ENCODE peak calls at places on chromosome 11, in five cellular contexts. V is left lung, T is fibroblast of mammary gland, O is astrocyte of the spinal cord, G is WTC11. Y is an unnamed sample.

GRCh38 chr11:11979487-11980117 is 28.8 kb downstream of the DKK3 start:
- DNase-seq in V (no peak), T (peak), O (peak), G (no peak), Y (peak)

GRCh38 chr11:13277719-13278619 is at the start of gene BMAL1:
- DNase-seq in V (peak), T (no peak), O (peak), G (peak), Y (no peak)

GRCh38 chr11:128686745-128687177 is 7.1 kb upstream of the FLI1 start:
- DNase-seq in V (peak), T (peak), O (peak), G (peak), Y (peak)

GRCh38 chr11:76700177-76701100 is 29.9 kb upstream of the LRRC32 start:
- DNase-seq in V (no peak), T (peak), O (peak), G (no peak), Y (peak)

GRCh38 chr11:62402226-62402625 is 16.6 kb upstream of the SCGB1A1 start:
- DNase-seq in V (peak), T (peak), O (no peak), G (no peak), Y (no peak)

GRCh38 chr11:29025001-29025400 is 916.8 kb downstream of the METTL15 start:
- DNase-seq in V (no peak), T (no peak), O (peak), G (no peak), Y (peak)

GRCh38 chr11:46229250-46229649 is 48.2 kb upstream of the CREB3L1 start:
- DNase-seq in V (no peak), T (no peak), O (no peak), G (no peak), Y (no peak)

GRCh38 chr11:16764888-16765287 is 26.4 kb downstream of the C11orf58 start:
- DNase-seq in V (no peak), T (no peak), O (no peak), G (no peak), Y (no peak)

GRCh38 chr11:46121724-46122477 is 647 bp upstream of the PHF21A start:
- DNase-seq in V (peak), T (peak), O (peak), G (peak), Y (peak)

GRCh38 chr11:68269414-68270081 is 2.2 kb downstream of the C11orf24 start:
- DNase-seq in V (no peak), T (peak), O (peak), G (no peak), Y (peak)

GRCh38 chr11:12724301-12725046 is 50.3 kb downstream of the TEAD1 start:
- DNase-seq in V (peak), T (peak), O (peak), G (peak), Y (peak)

GRCh38 chr11:126891556-126892217 is 108.9 kb downstream of the KIRREL3 start:
- DNase-seq in V (no peak), T (no peak), O (peak), G (no peak), Y (no peak)

GRCh38 chr11:101458161-101458560 is 125.6 kb downstream of the TRPC6 start:
- DNase-seq in V (no peak), T (peak), O (peak), G (no peak), Y (no peak)

GRCh38 chr11:11426226-11426915 is 73.3 kb upstream of the CSNK2A3 start:
- DNase-seq in V (no peak), T (peak), O (no peak), G (no peak), Y (no peak)

GRCh38 chr11:27698872-27699241 is 1.4 kb downstream of the BDNF start:
- DNase-seq in V (peak), T (peak), O (peak), G (peak), Y (peak)
- TF ChIP-seq CTCF in V (peak), T (peak), O (peak), G (peak), Y (peak)

GRCh38 chr11:34277166-34277565 is 80.6 kb downstream of the ABTB2 start:
- DNase-seq in V (no peak), T (no peak), O (no peak), G (no peak), Y (no peak)

GRCh38 chr11:34278175-34278574 is 79.6 kb downstream of the ABTB2 start:
- DNase-seq in V (no peak), T (no peak), O (no peak), G (no peak), Y (no peak)

GRCh38 chr11:34276465-34276864 is 81.3 kb downstream of the ABTB2 start:
- DNase-seq in V (no peak), T (no peak), O (no peak), G (no peak), Y (no peak)

GRCh38 chr11:34281256-34281655 is 76.6 kb downstream of the ABTB2 start:
- DNase-seq in V (no peak), T (no peak), O (no peak), G (no peak), Y (no peak)

GRCh38 chr11:34278708-34279297 is 79.0 kb downstream of the ABTB2 start:
- DNase-seq in V (no peak), T (no peak), O (no peak), G (no peak), Y (no peak)
- TF ChIP-seq CTCF in V (no peak), T (no peak), O (no peak), G (no peak), Y (no peak)

GRCh38 chr11:103961010-103961409 is 75.4 kb upstream of the DDI1 start:
- DNase-seq in V (no peak), T (peak), O (peak), G (no peak), Y (peak)

GRCh38 chr11:103967985-103968384 is 68.5 kb upstream of the DDI1 start:
- DNase-seq in V (no peak), T (peak), O (no peak), G (no peak), Y (no peak)

GRCh38 chr11:103968685-103969084 is 67.8 kb upstream of the DDI1 start:
- DNase-seq in V (no peak), T (no peak), O (no peak), G (no peak), Y (no peak)

GRCh38 chr11:103959279-103959930 is 77.0 kb upstream of the DDI1 start:
- DNase-seq in V (no peak), T (peak), O (peak), G (no peak), Y (peak)

DNA sequence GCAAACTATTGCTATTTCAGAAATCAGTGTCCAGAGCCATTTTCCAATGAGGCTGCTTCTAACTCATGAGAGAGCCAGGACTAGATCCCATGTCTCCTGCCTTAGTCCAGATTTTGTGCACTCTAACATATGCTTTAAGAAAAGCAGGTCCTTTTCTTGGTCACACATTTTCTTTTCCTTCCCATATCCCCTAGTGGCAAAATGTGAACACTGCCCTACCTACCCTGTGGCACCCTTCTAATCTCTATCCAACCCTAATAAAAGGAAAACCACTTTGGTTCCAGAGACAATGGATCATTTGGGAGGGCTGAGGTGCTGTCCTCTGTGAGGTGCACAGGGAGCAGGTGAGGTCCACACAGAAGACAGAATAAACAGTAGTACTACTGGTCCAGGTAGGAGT is 72.0 kb upstream of the DDI1 start:
- DNase-seq in V (no peak), T (no peak), O (no peak), G (no peak), Y (no peak)
- TF ChIP-seq CTCF in V (no peak), T (no peak), O (peak), G (no peak), Y (peak)

GRCh38 chr11:64216879-64217278 is 9.1 kb downstream of the TRPT1 start:
- DNase-seq in V (no peak), T (no peak), O (no peak), G (no peak), Y (no peak)
- TF ChIP-seq CTCF in V (no peak), T (no peak), O (no peak), G (no peak), Y (no peak)

GRCh38 chr11:65013130-65013691 is 749 bp upstream of the ARL2 start:
- DNase-seq in V (peak), T (peak), O (peak), G (peak), Y (peak)

GRCh38 chr11:65013692-65014145 is 241 bp upstream of the ARL2 start:
- DNase-seq in V (peak), T (peak), O (peak), G (peak), Y (peak)

GRCh38 chr11:65008873-65009272 is 5.1 kb upstream of the ARL2 start:
- DNase-seq in V (no peak), T (no peak), O (no peak), G (no peak), Y (no peak)

GRCh38 chr11:65003282-65003681 is 6.5 kb upstream of the BATF2 start:
- DNase-seq in V (no peak), T (peak), O (peak), G (no peak), Y (peak)

GRCh38 chr11:65008016-65008415 is 5.9 kb upstream of the ARL2 start:
- DNase-seq in V (no peak), T (no peak), O (no peak), G (no peak), Y (no peak)
- TF ChIP-seq CTCF in V (no peak), T (no peak), O (no peak), G (no peak), Y (no peak)

DNA sequence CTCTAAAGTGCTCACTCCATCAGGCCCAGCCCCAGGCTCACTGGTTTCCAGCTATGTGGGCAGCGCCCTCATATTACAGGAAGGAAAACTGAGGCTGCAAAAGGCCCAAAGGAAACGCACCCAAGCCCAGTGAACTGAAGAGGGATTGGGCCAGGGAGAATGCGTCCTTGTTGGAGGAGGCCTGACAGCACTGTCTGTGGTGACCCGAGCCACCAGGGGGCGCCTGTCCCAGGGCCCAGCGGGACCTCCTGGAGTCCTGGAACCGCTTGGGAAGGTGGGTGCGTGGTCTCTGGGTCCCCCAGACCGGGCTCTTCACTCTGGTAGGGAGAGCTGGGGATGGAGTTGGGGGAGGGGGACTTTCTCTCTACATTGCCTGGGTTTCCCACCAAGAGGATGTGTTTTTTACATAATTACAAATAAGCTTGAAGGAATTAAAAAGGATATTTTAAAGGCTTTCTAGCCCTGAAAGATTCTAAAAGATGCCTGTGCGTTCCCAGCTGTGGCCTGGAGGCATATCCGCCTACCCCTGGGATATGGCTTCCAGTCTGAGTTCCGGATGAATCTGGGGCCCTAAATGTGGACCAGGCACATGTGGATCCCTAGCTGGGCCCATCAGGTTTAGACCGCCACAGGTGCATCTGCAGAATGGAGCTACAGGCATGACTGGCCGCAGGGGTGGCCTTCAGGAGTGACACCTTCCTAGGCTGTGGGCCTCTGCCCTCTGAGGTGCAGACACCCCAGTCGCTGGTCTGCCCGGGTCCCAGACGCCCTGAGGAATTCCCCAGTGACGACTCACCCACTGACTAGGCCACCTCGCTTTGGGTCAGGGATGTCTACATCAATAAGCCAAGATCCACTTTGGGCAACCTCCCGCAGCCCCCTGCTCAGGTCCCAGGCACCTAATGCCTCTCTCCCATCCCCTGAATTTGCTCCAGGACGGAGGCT is 4.2 kb downstream of the SPI1 start:
- DNase-seq in V (peak), T (peak), O (peak), G (peak), Y (peak)
- TF ChIP-seq CTCF in V (peak), T (peak), O (peak), G (peak), Y (peak)

GRCh38 chr11:2074266-2074825 is 64.8 kb downstream of the IGF2 start:
- DNase-seq in V (no peak), T (no peak), O (no peak), G (peak), Y (no peak)
- TF ChIP-seq CTCF in V (no peak), T (peak), O (peak), G (peak), Y (peak)

GRCh38 chr11:7846003-7846402 is 49.3 kb upstream of the OR5P2 start:
- DNase-seq in V (no peak), T (no peak), O (no peak), G (no peak), Y (no peak)

DNA sequence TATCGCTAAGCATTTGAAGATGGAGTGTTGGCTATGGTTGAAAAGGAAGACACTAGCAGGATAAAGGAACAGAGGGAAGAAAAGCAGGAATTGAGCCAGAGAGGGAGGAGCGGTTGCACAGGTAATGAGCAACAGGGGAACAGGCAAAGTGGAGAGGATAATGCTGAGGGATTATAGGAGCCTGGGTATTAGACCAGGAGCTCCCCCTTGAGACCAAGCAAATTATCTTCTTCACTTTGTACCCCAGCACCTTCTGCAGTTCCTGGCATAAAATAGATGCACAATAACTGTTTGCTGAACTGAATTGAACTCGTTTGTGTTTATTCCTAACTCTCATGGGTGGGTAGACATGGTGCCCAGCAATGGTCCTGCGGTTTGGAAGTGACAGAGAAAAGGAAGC is 54.6 kb upstream of the OR5P2 start:
- DNase-seq in V (no peak), T (no peak), O (no peak), G (no peak), Y (no peak)
- TF ChIP-seq CTCF in V (no peak), T (no peak), O (no peak), G (no peak), Y (no peak)

GRCh38 chr11:118572075-118572913 is at the start of gene ARCN1:
- DNase-seq in V (peak), T (peak), O (peak), G (peak), Y (peak)
- TF ChIP-seq CTCF in V (no peak), T (no peak), O (no peak), G (no peak), Y (peak)

DNA sequence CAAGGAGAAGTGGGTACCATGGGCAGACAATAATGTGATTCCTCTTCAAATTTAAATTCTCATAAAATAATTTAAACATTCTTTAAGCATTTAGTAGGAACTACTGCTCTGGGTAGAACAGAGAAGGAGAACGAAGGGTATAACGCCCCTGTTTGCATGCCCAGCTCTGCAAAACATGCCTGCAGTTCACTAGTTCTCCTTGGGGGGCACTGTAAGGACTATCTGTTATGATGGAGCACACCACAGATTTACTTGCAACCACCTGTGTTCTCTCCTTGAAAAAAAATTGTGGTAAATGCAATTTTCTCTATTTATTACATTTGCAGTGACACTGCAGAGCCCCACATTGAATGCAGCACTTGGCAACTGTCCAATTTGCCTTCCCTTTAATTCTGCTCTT is 100.3 kb downstream of the GUCY1A2 start:
- DNase-seq in V (no peak), T (peak), O (no peak), G (peak), Y (no peak)
- TF ChIP-seq CTCF in V (no peak), T (peak), O (peak), G (peak), Y (peak)